ENCODE peak calls at places on chromosomes 6 and 20, in ten cellular contexts. One of them, this sample, is unnamed.

GRCh38 chr6:73803562-73804221 is 107.7 kb downstream of the CD109 start:
- DNase-seq in heart left ventricle: peak; percentile 10
- DNase-seq in aorta: no peak
- DNase-seq in pancreas: no peak
- DNase-seq in endothelial cell of umbilical vein: peak; percentile 72
- DNase-seq in left ventricle myocardium inferior: no peak
- DNase-seq in GM12865: peak; percentile 11
- DNase-seq in astrocyte of the spinal cord: peak; percentile 85
- DNase-seq in uterus: peak; percentile 34
- DNase-seq in CD8-positive, alpha-beta memory T cell: no peak
- DNase-seq in this sample: peak; percentile 84

GRCh38 chr20:25346349-25346748 is 44.3 kb downstream of the ABHD12 start:
- DNase-seq in heart left ventricle: no peak
- DNase-seq in aorta: no peak
- DNase-seq in pancreas: no peak
- DNase-seq in endothelial cell of umbilical vein: no peak
- DNase-seq in left ventricle myocardium inferior: no peak
- DNase-seq in GM12865: no peak
- DNase-seq in astrocyte of the spinal cord: no peak
- DNase-seq in uterus: no peak
- DNase-seq in CD8-positive, alpha-beta memory T cell: no peak
- DNase-seq in this sample: no peak

GRCh38 chr6:80725156-80725930 is 618.9 kb downstream of the BCKDHB start:
- DNase-seq in heart left ventricle: no peak
- DNase-seq in aorta: no peak
- DNase-seq in pancreas: no peak
- DNase-seq in endothelial cell of umbilical vein: no peak
- DNase-seq in left ventricle myocardium inferior: no peak
- DNase-seq in GM12865: peak; percentile 2
- DNase-seq in astrocyte of the spinal cord: no peak
- DNase-seq in uterus: no peak
- DNase-seq in CD8-positive, alpha-beta memory T cell: no peak
- DNase-seq in this sample: no peak

GRCh38 chr20:911882-912600 is 4.1 kb downstream of the ANGPT4 start:
- DNase-seq in heart left ventricle: no peak
- DNase-seq in aorta: no peak
- DNase-seq in pancreas: no peak
- DNase-seq in endothelial cell of umbilical vein: no peak
- DNase-seq in left ventricle myocardium inferior: no peak
- DNase-seq in GM12865: no peak
- DNase-seq in astrocyte of the spinal cord: no peak
- DNase-seq in uterus: no peak
- DNase-seq in CD8-positive, alpha-beta memory T cell: no peak
- DNase-seq in this sample: no peak

GRCh38 chr6:152110878-152111820 is 303.7 kb downstream of the ESR1 start:
- DNase-seq in heart left ventricle: peak; percentile 63
- DNase-seq in aorta: peak; percentile 76
- DNase-seq in pancreas: no peak
- DNase-seq in endothelial cell of umbilical vein: no peak
- DNase-seq in left ventricle myocardium inferior: peak; percentile 64
- DNase-seq in GM12865: no peak
- DNase-seq in astrocyte of the spinal cord: peak; percentile 35
- DNase-seq in uterus: no peak
- DNase-seq in CD8-positive, alpha-beta memory T cell: no peak
- DNase-seq in this sample: no peak

GRCh38 chr20:56974499-56975250 is 291.8 kb downstream of the BMP7 start:
- DNase-seq in heart left ventricle: no peak
- DNase-seq in aorta: no peak
- DNase-seq in pancreas: no peak
- DNase-seq in endothelial cell of umbilical vein: no peak
- DNase-seq in left ventricle myocardium inferior: no peak
- DNase-seq in GM12865: peak; percentile 35
- DNase-seq in astrocyte of the spinal cord: peak; percentile 66
- DNase-seq in uterus: peak; percentile 47
- DNase-seq in CD8-positive, alpha-beta memory T cell: no peak
- DNase-seq in this sample: peak; percentile 61

GRCh38 chr6:42047790-42048405 is 2.4 kb upstream of the TAF8 start:
- DNase-seq in heart left ventricle: no peak
- DNase-seq in aorta: no peak
- DNase-seq in pancreas: no peak
- DNase-seq in endothelial cell of umbilical vein: no peak
- DNase-seq in left ventricle myocardium inferior: no peak
- DNase-seq in GM12865: no peak
- DNase-seq in astrocyte of the spinal cord: peak; percentile 3
- DNase-seq in uterus: peak; percentile 30
- DNase-seq in CD8-positive, alpha-beta memory T cell: peak; percentile 7
- DNase-seq in this sample: no peak

GRCh38 chr6:30884521-30885480 is 482 bp downstream of the DDR1 start:
- DNase-seq in heart left ventricle: peak; percentile 53
- DNase-seq in aorta: peak; percentile 72
- DNase-seq in pancreas: peak; percentile 80
- DNase-seq in endothelial cell of umbilical vein: no peak
- DNase-seq in left ventricle myocardium inferior: peak; percentile 41
- DNase-seq in GM12865: peak; percentile 58
- DNase-seq in astrocyte of the spinal cord: peak; percentile 34
- DNase-seq in uterus: peak; percentile 63
- DNase-seq in CD8-positive, alpha-beta memory T cell: no peak
- DNase-seq in this sample: peak; percentile 49

GRCh38 chr20:62473717-62474584 is 1.8 kb downstream of the GATA5 start:
- DNase-seq in heart left ventricle: no peak
- DNase-seq in aorta: no peak
- DNase-seq in pancreas: no peak
- DNase-seq in endothelial cell of umbilical vein: no peak
- DNase-seq in left ventricle myocardium inferior: no peak
- DNase-seq in GM12865: no peak
- DNase-seq in astrocyte of the spinal cord: no peak
- DNase-seq in uterus: no peak
- DNase-seq in CD8-positive, alpha-beta memory T cell: no peak
- DNase-seq in this sample: no peak

GRCh38 chr20:62476074-62476838 is 461 bp upstream of the GATA5 start:
- DNase-seq in heart left ventricle: no peak
- DNase-seq in aorta: no peak
- DNase-seq in pancreas: no peak
- DNase-seq in endothelial cell of umbilical vein: no peak
- DNase-seq in left ventricle myocardium inferior: peak; percentile 50
- DNase-seq in GM12865: no peak
- DNase-seq in astrocyte of the spinal cord: no peak
- DNase-seq in uterus: no peak
- DNase-seq in CD8-positive, alpha-beta memory T cell: no peak
- DNase-seq in this sample: no peak

GRCh38 chr20:62475819-62476073 is at the start of gene GATA5:
- DNase-seq in heart left ventricle: no peak
- DNase-seq in aorta: no peak
- DNase-seq in pancreas: no peak
- DNase-seq in endothelial cell of umbilical vein: no peak
- DNase-seq in left ventricle myocardium inferior: no peak
- DNase-seq in GM12865: no peak
- DNase-seq in astrocyte of the spinal cord: no peak
- DNase-seq in uterus: no peak
- DNase-seq in CD8-positive, alpha-beta memory T cell: no peak
- DNase-seq in this sample: no peak

GRCh38 chr20:62474585-62475026 is 1.2 kb downstream of the GATA5 start:
- DNase-seq in heart left ventricle: no peak
- DNase-seq in aorta: no peak
- DNase-seq in pancreas: no peak
- DNase-seq in endothelial cell of umbilical vein: no peak
- DNase-seq in left ventricle myocardium inferior: no peak
- DNase-seq in GM12865: no peak
- DNase-seq in astrocyte of the spinal cord: no peak
- DNase-seq in uterus: no peak
- DNase-seq in CD8-positive, alpha-beta memory T cell: no peak
- DNase-seq in this sample: no peak

DNA sequence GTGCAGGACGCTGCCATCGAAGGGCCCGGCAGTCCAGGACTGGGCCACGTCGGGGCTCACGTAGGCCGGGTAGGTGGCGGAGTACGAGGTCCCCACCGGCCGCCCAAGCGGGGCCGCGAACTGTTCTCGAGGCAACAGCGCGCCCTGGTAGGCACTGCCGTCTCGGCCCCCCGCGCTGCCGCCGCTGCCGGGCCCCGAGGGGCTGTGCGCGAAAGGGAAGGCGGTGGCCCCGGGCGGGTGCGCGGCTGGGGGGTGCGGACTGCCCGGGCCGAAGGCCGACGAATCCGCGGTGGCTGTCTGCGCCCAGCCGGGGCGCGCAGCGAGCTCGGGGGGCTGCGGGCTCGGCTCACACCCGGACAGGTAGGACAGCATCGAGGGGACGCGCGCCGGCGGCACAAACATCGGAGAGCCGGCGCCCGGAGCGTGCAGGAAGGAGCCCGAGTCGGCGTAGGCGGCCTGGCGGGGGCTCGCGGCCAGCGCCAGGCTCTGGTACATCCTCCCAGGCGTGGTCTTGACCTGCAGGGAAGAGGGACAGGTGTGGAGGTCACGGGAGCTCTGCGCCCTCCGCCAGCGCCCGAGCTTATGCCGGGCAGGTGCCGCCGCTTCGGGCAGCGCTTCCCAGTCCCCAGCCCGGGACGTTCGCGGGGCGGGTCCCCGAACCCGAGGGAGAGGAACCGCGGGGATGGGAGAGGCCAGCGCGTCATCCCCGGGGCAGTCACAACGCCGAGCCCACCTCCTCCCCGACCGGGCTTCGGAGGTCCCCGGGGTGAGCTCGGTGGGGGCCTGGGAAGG is 572 bp downstream of the GATA5 start:
- DNase-seq in heart left ventricle: no peak
- DNase-seq in aorta: no peak
- DNase-seq in pancreas: no peak
- DNase-seq in endothelial cell of umbilical vein: no peak
- DNase-seq in left ventricle myocardium inferior: no peak
- DNase-seq in GM12865: no peak
- DNase-seq in astrocyte of the spinal cord: no peak
- DNase-seq in uterus: no peak
- DNase-seq in CD8-positive, alpha-beta memory T cell: no peak
- DNase-seq in this sample: no peak
- H3K4me3 ChIP-seq in heart left ventricle: peak overlapping the region; percentile 47
- H3K4me3 ChIP-seq in aorta: peak overlapping the region; percentile 32
- H3K4me3 ChIP-seq in pancreas: peak overlapping the region; percentile 18
- H3K4me3 ChIP-seq in endothelial cell of umbilical vein: no peak overlapping the region
- H3K4me3 ChIP-seq in left ventricle myocardium inferior: peak overlapping the region; percentile 63
- H3K4me3 ChIP-seq in GM12865: no peak overlapping the region
- H3K4me3 ChIP-seq in astrocyte of the spinal cord: no peak overlapping the region
- H3K4me3 ChIP-seq in uterus: peak overlapping the region; percentile 32
- H3K4me3 ChIP-seq in CD8-positive, alpha-beta memory T cell: no peak overlapping the region
- H3K4me3 ChIP-seq in this sample: no peak overlapping the region

GRCh38 chr6:170273191-170273590 is 17.7 kb downstream of the DLL1 start:
- DNase-seq in heart left ventricle: no peak
- DNase-seq in aorta: peak; percentile 26
- DNase-seq in pancreas: peak; percentile 74
- DNase-seq in endothelial cell of umbilical vein: no peak
- DNase-seq in left ventricle myocardium inferior: no peak
- DNase-seq in GM12865: no peak
- DNase-seq in astrocyte of the spinal cord: no peak
- DNase-seq in uterus: no peak
- DNase-seq in CD8-positive, alpha-beta memory T cell: no peak
- DNase-seq in this sample: no peak

GRCh38 chr6:170269873-170270541 is 20.9 kb downstream of the DLL1 start:
- DNase-seq in heart left ventricle: no peak
- DNase-seq in aorta: peak; percentile 21
- DNase-seq in pancreas: peak; percentile 69
- DNase-seq in endothelial cell of umbilical vein: no peak
- DNase-seq in left ventricle myocardium inferior: no peak
- DNase-seq in GM12865: no peak
- DNase-seq in astrocyte of the spinal cord: no peak
- DNase-seq in uterus: no peak
- DNase-seq in CD8-positive, alpha-beta memory T cell: no peak
- DNase-seq in this sample: no peak

GRCh38 chr6:170270984-170271593 is 19.8 kb downstream of the DLL1 start:
- DNase-seq in heart left ventricle: no peak
- DNase-seq in aorta: peak; percentile 29
- DNase-seq in pancreas: peak; percentile 57
- DNase-seq in endothelial cell of umbilical vein: no peak
- DNase-seq in left ventricle myocardium inferior: no peak
- DNase-seq in GM12865: no peak
- DNase-seq in astrocyte of the spinal cord: no peak
- DNase-seq in uterus: no peak
- DNase-seq in CD8-positive, alpha-beta memory T cell: no peak
- DNase-seq in this sample: no peak

GRCh38 chr6:170272341-170273065 is 18.4 kb downstream of the DLL1 start:
- DNase-seq in heart left ventricle: no peak
- DNase-seq in aorta: peak; percentile 25
- DNase-seq in pancreas: peak; percentile 79
- DNase-seq in endothelial cell of umbilical vein: no peak
- DNase-seq in left ventricle myocardium inferior: no peak
- DNase-seq in GM12865: no peak
- DNase-seq in astrocyte of the spinal cord: no peak
- DNase-seq in uterus: no peak
- DNase-seq in CD8-positive, alpha-beta memory T cell: no peak
- DNase-seq in this sample: no peak

GRCh38 chr6:170271771-170272314 is 19.0 kb downstream of the DLL1 start:
- DNase-seq in heart left ventricle: no peak
- DNase-seq in aorta: peak; percentile 78
- DNase-seq in pancreas: peak; percentile 94
- DNase-seq in endothelial cell of umbilical vein: no peak
- DNase-seq in left ventricle myocardium inferior: no peak
- DNase-seq in GM12865: peak; percentile 92
- DNase-seq in astrocyte of the spinal cord: no peak
- DNase-seq in uterus: no peak
- DNase-seq in CD8-positive, alpha-beta memory T cell: peak; percentile 72
- DNase-seq in this sample: no peak
- H3K4me3 ChIP-seq in heart left ventricle: peak overlapping the region; percentile 6
- H3K4me3 ChIP-seq in aorta: no peak overlapping the region
- H3K4me3 ChIP-seq in pancreas: peak overlapping the region; percentile 45
- H3K4me3 ChIP-seq in endothelial cell of umbilical vein: no peak overlapping the region
- H3K4me3 ChIP-seq in left ventricle myocardium inferior: peak overlapping the region; percentile 27
- H3K4me3 ChIP-seq in GM12865: peak overlapping the region; percentile 45
- H3K4me3 ChIP-seq in astrocyte of the spinal cord: no peak overlapping the region
- H3K4me3 ChIP-seq in uterus: no peak overlapping the region
- H3K4me3 ChIP-seq in CD8-positive, alpha-beta memory T cell: peak overlapping the region; percentile 75
- H3K4me3 ChIP-seq in this sample: no peak overlapping the region

DNA sequence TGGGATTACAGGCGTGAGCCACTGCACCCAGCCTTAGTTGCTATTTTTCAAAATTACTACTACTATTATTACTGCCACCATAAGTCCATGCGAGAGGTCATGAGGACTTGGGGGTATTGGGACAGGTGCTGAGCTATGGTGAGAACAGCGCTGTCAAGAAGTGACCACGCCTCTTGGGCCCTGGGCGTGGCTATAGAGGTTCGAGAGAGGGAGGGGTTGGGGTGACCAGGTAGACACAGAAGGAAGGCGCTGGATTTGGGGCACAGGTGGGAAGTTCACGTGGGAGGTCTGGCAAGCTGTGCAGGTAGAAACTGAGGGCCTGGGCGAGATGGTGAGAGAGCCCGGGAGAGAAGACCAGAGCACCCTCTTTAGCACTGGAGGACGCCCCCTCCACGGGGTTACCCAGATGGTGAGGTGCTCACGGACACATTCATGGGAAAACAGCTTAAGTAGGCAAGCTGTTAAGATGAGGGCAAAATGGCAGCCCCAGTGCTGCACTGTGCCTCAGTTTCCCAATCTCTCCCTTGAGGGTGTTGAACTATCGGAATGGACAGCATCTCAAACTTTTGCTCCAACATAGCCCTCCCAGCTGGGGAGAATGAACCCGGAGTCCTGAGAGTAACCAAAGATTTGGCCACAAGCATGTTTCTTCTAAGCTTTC is 61.0 kb downstream of the RAB44 start:
- DNase-seq in heart left ventricle: no peak
- DNase-seq in aorta: no peak
- DNase-seq in pancreas: no peak
- DNase-seq in endothelial cell of umbilical vein: no peak
- DNase-seq in left ventricle myocardium inferior: no peak
- DNase-seq in GM12865: peak; percentile 56
- DNase-seq in astrocyte of the spinal cord: no peak
- DNase-seq in uterus: no peak
- DNase-seq in CD8-positive, alpha-beta memory T cell: no peak
- DNase-seq in this sample: no peak
- H3K4me3 ChIP-seq in heart left ventricle: no peak overlapping the region
- H3K4me3 ChIP-seq in aorta: no peak overlapping the region
- H3K4me3 ChIP-seq in pancreas: peak overlapping the region; percentile 17
- H3K4me3 ChIP-seq in endothelial cell of umbilical vein: no peak overlapping the region
- H3K4me3 ChIP-seq in left ventricle myocardium inferior: no peak overlapping the region
- H3K4me3 ChIP-seq in GM12865: no peak overlapping the region
- H3K4me3 ChIP-seq in astrocyte of the spinal cord: no peak overlapping the region
- H3K4me3 ChIP-seq in uterus: no peak overlapping the region
- H3K4me3 ChIP-seq in CD8-positive, alpha-beta memory T cell: no peak overlapping the region
- H3K4me3 ChIP-seq in this sample: no peak overlapping the region

DNA sequence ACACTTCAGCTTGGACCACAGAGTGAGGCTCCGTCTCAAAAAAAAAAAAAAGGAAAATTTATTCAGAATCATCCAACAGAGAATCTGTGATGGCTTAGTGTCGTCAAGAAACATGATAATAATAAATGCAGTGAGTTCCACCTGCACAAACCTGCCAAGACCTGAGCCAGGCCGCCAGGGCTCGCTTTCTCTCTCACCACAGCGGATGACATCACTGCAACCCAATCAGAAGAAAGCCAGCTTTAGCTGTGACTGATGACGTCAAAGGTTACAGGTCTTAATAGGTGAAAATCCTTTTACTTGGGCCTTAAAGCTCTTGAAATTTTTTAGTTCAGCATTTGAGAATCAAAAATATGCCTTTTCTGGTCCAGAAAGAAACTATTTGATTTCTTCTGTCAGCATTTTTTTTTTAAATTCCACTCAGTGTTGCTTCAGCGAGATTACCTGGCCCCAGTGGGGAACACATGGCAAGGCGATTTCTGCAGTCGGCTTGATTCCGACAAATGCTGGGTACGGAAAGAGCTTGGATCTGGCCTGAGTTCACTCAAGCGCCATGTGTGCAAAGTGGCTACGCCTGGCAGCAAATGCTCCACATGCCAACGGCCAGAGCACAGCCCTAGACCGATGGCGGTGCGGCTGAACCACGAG is 105.8 kb upstream of the QKI start:
- DNase-seq in heart left ventricle: no peak
- DNase-seq in aorta: no peak
- DNase-seq in pancreas: no peak
- DNase-seq in endothelial cell of umbilical vein: no peak
- DNase-seq in left ventricle myocardium inferior: no peak
- DNase-seq in GM12865: no peak
- DNase-seq in astrocyte of the spinal cord: no peak
- DNase-seq in uterus: no peak
- DNase-seq in CD8-positive, alpha-beta memory T cell: no peak
- DNase-seq in this sample: no peak
- H3K4me3 ChIP-seq in heart left ventricle: no peak overlapping the region
- H3K4me3 ChIP-seq in aorta: no peak overlapping the region
- H3K4me3 ChIP-seq in pancreas: no peak overlapping the region
- H3K4me3 ChIP-seq in endothelial cell of umbilical vein: no peak overlapping the region
- H3K4me3 ChIP-seq in left ventricle myocardium inferior: no peak overlapping the region
- H3K4me3 ChIP-seq in GM12865: no peak overlapping the region
- H3K4me3 ChIP-seq in astrocyte of the spinal cord: no peak overlapping the region
- H3K4me3 ChIP-seq in uterus: no peak overlapping the region
- H3K4me3 ChIP-seq in CD8-positive, alpha-beta memory T cell: no peak overlapping the region
- H3K4me3 ChIP-seq in this sample: no peak overlapping the region